ENCODE peak calls at places on chromosomes 12 and 14, in six cellular contexts. One of them, this sample, is unnamed. For H3K4me1, the result is how much of the 10 kb centered on the place peaks cover.

GRCh38 chr14:69945905-69946304 is 66.7 kb downstream of the SMOC1 start:
- DNase-seq in esophagus squamous epithelium: no peak
- DNase-seq in A549: no peak
- DNase-seq in suprapubic skin: no peak
- DNase-seq in esophagus muscularis mucosa: no peak
- DNase-seq in adrenal gland: no peak
- DNase-seq in this sample: no peak

GRCh38 chr12:53770281-53770680 is 18.5 kb upstream of the CISTR start:
- DNase-seq in esophagus squamous epithelium: no peak
- DNase-seq in A549: peak
- DNase-seq in suprapubic skin: no peak
- DNase-seq in esophagus muscularis mucosa: no peak
- DNase-seq in adrenal gland: no peak
- DNase-seq in this sample: no peak

GRCh38 chr12:27178723-27179398 is 65.2 kb upstream of the STK38L start:
- DNase-seq in esophagus squamous epithelium: no peak
- DNase-seq in A549: no peak
- DNase-seq in suprapubic skin: no peak
- DNase-seq in esophagus muscularis mucosa: no peak
- DNase-seq in adrenal gland: no peak
- DNase-seq in this sample: no peak

GRCh38 chr14:89564291-89564957 is 147.4 kb upstream of the FOXN3 start:
- DNase-seq in esophagus squamous epithelium: no peak
- DNase-seq in A549: no peak
- DNase-seq in suprapubic skin: no peak
- DNase-seq in esophagus muscularis mucosa: no peak
- DNase-seq in adrenal gland: no peak
- DNase-seq in this sample: no peak

GRCh38 chr12:120690083-120690450 is 3.1 kb downstream of the MLEC start:
- DNase-seq in esophagus squamous epithelium: no peak
- DNase-seq in A549: no peak
- DNase-seq in suprapubic skin: no peak
- DNase-seq in esophagus muscularis mucosa: no peak
- DNase-seq in adrenal gland: no peak
- DNase-seq in this sample: no peak

GRCh38 chr12:91986084-91986483 is 159.6 kb downstream of the BTG1 start:
- DNase-seq in esophagus squamous epithelium: no peak
- DNase-seq in A549: peak
- DNase-seq in suprapubic skin: no peak
- DNase-seq in esophagus muscularis mucosa: no peak
- DNase-seq in adrenal gland: no peak
- DNase-seq in this sample: no peak

GRCh38 chr14:41062826-41063225 is 543.9 kb upstream of the LRFN5 start:
- DNase-seq in esophagus squamous epithelium: no peak
- DNase-seq in A549: peak
- DNase-seq in suprapubic skin: no peak
- DNase-seq in esophagus muscularis mucosa: no peak
- DNase-seq in adrenal gland: no peak
- DNase-seq in this sample: no peak

GRCh38 chr12:124518051-124518932 is 49.1 kb downstream of the NCOR2 start:
- DNase-seq in esophagus squamous epithelium: peak
- DNase-seq in A549: peak
- DNase-seq in suprapubic skin: peak
- DNase-seq in esophagus muscularis mucosa: peak
- DNase-seq in adrenal gland: peak
- DNase-seq in this sample: peak

GRCh38 chr12:80321653-80322052 is 122.4 kb upstream of the PTPRQ start:
- DNase-seq in esophagus squamous epithelium: no peak
- DNase-seq in A549: peak
- DNase-seq in suprapubic skin: no peak
- DNase-seq in esophagus muscularis mucosa: no peak
- DNase-seq in adrenal gland: no peak
- DNase-seq in this sample: no peak

GRCh38 chr12:48002773-48003218 is 1.5 kb downstream of the COL2A1 start:
- DNase-seq in esophagus squamous epithelium: no peak
- DNase-seq in A549: no peak
- DNase-seq in suprapubic skin: no peak
- DNase-seq in esophagus muscularis mucosa: no peak
- DNase-seq in adrenal gland: no peak
- DNase-seq in this sample: peak

GRCh38 chr12:78204926-78205325 is 374.2 kb downstream of the NAV3 start:
- DNase-seq in esophagus squamous epithelium: no peak
- DNase-seq in A549: no peak
- DNase-seq in suprapubic skin: no peak
- DNase-seq in esophagus muscularis mucosa: no peak
- DNase-seq in adrenal gland: no peak
- DNase-seq in this sample: no peak

GRCh38 chr12:114562654-114563053 is 121.3 kb downstream of the TBX3 start:
- DNase-seq in esophagus squamous epithelium: no peak
- DNase-seq in A549: no peak
- DNase-seq in suprapubic skin: no peak
- DNase-seq in esophagus muscularis mucosa: no peak
- DNase-seq in adrenal gland: no peak
- DNase-seq in this sample: no peak

GRCh38 chr14:77033622-77034521 is 5.4 kb upstream of the IRF2BPL start:
- DNase-seq in esophagus squamous epithelium: no peak
- DNase-seq in A549: peak
- DNase-seq in suprapubic skin: peak
- DNase-seq in esophagus muscularis mucosa: no peak
- DNase-seq in adrenal gland: peak
- DNase-seq in this sample: peak

GRCh38 chr14:77032483-77032853 is 4.0 kb upstream of the IRF2BPL start:
- DNase-seq in esophagus squamous epithelium: no peak
- DNase-seq in A549: no peak
- DNase-seq in suprapubic skin: no peak
- DNase-seq in esophagus muscularis mucosa: no peak
- DNase-seq in adrenal gland: no peak
- DNase-seq in this sample: no peak

GRCh38 chr14:77032854-77033621 is 4.5 kb upstream of the IRF2BPL start:
- DNase-seq in esophagus squamous epithelium: peak
- DNase-seq in A549: peak
- DNase-seq in suprapubic skin: peak
- DNase-seq in esophagus muscularis mucosa: peak
- DNase-seq in adrenal gland: peak
- DNase-seq in this sample: peak

GRCh38 chr14:77028384-77029246 is at the start of gene IRF2BPL:
- DNase-seq in esophagus squamous epithelium: peak
- DNase-seq in A549: peak
- DNase-seq in suprapubic skin: peak
- DNase-seq in esophagus muscularis mucosa: peak
- DNase-seq in adrenal gland: peak
- DNase-seq in this sample: peak

GRCh38 chr14:77031680-77032482 is 3.4 kb upstream of the IRF2BPL start:
- DNase-seq in esophagus squamous epithelium: no peak
- DNase-seq in A549: no peak
- DNase-seq in suprapubic skin: no peak
- DNase-seq in esophagus muscularis mucosa: no peak
- DNase-seq in adrenal gland: peak
- DNase-seq in this sample: no peak
- H3K4me1 ChIP-seq in esophagus squamous epithelium: half or more
- H3K4me1 ChIP-seq in A549: half or more
- H3K4me1 ChIP-seq in suprapubic skin: half or more
- H3K4me1 ChIP-seq in esophagus muscularis mucosa: half or more
- H3K4me1 ChIP-seq in adrenal gland: half or more
- H3K4me1 ChIP-seq in this sample: half or more

GRCh38 chr14:100148837-100149731 is 10.4 kb downstream of the DEGS2 start:
- DNase-seq in esophagus squamous epithelium: no peak
- DNase-seq in A549: no peak
- DNase-seq in suprapubic skin: no peak
- DNase-seq in esophagus muscularis mucosa: no peak
- DNase-seq in adrenal gland: no peak
- DNase-seq in this sample: no peak

GRCh38 chr14:100152091-100152490 is 7.4 kb downstream of the DEGS2 start:
- DNase-seq in esophagus squamous epithelium: no peak
- DNase-seq in A549: no peak
- DNase-seq in suprapubic skin: no peak
- DNase-seq in esophagus muscularis mucosa: no peak
- DNase-seq in adrenal gland: no peak
- DNase-seq in this sample: no peak

GRCh38 chr14:100149789-100150611 is 9.4 kb downstream of the DEGS2 start:
- DNase-seq in esophagus squamous epithelium: no peak
- DNase-seq in A549: no peak
- DNase-seq in suprapubic skin: no peak
- DNase-seq in esophagus muscularis mucosa: no peak
- DNase-seq in adrenal gland: no peak
- DNase-seq in this sample: peak

GRCh38 chr14:100153560-100153959 is 5.9 kb downstream of the DEGS2 start:
- DNase-seq in esophagus squamous epithelium: no peak
- DNase-seq in A549: no peak
- DNase-seq in suprapubic skin: no peak
- DNase-seq in esophagus muscularis mucosa: no peak
- DNase-seq in adrenal gland: no peak
- DNase-seq in this sample: no peak

GRCh38 chr14:100150932-100151587 is 8.4 kb downstream of the DEGS2 start:
- DNase-seq in esophagus squamous epithelium: no peak
- DNase-seq in A549: no peak
- DNase-seq in suprapubic skin: no peak
- DNase-seq in esophagus muscularis mucosa: no peak
- DNase-seq in adrenal gland: no peak
- DNase-seq in this sample: no peak
- H3K27ac ChIP-seq in esophagus squamous epithelium: peak
- H3K27ac ChIP-seq in A549: no peak
- H3K27ac ChIP-seq in suprapubic skin: peak
- H3K27ac ChIP-seq in esophagus muscularis mucosa: no peak
- H3K27ac ChIP-seq in adrenal gland: no peak
- H3K27ac ChIP-seq in this sample: peak

DNA sequence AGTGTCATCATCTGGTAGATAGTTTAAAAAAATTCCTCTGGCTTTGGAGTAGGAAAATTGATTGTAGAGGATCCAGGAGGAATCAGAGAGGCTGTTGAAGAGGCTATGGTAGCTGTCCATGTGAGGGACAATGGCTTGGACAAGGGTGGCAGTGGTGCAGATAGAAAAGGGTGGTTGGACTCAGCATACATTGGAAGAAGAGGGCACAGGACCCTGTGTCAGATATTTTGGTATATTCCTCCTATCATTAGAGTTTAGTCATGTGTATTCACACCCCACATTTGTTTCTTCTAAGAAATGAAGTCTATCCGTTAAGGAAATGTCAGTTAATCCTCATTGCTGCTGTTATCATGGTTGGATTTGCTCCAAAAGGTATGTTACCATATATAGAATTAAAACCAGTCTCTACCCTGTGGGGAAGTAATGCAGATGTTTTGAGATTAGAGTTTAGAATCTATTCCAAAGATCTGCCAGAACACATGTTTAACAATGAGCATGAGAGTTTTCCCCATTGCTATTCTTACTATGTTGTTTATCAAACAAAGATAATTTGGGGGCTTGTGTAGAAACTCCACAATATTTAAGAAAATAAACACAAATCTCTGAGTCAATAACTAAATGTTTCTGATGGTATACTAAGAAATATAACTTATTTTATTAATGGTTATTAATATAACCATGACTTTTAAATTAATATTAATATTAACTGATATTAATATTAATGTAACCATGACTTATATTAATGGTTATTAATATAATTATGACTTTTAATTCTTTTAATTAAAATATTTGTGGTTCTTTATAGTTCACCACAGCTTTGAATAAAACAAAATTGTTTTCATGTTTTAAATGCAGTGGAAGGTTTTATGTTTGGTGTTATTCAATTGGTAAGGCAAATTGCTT is 80.9 kb downstream of the CRADD start:
- DNase-seq in esophagus squamous epithelium: no peak
- DNase-seq in A549: no peak
- DNase-seq in suprapubic skin: no peak
- DNase-seq in esophagus muscularis mucosa: no peak
- DNase-seq in adrenal gland: no peak
- DNase-seq in this sample: no peak
- TF ChIP-seq POLR2A in esophagus squamous epithelium: no peak
- TF ChIP-seq POLR2A in A549: no peak
- TF ChIP-seq POLR2A in suprapubic skin: no peak
- TF ChIP-seq POLR2A in esophagus muscularis mucosa: no peak
- TF ChIP-seq POLR2A in adrenal gland: no peak
- TF ChIP-seq POLR2A in this sample: no peak

DNA sequence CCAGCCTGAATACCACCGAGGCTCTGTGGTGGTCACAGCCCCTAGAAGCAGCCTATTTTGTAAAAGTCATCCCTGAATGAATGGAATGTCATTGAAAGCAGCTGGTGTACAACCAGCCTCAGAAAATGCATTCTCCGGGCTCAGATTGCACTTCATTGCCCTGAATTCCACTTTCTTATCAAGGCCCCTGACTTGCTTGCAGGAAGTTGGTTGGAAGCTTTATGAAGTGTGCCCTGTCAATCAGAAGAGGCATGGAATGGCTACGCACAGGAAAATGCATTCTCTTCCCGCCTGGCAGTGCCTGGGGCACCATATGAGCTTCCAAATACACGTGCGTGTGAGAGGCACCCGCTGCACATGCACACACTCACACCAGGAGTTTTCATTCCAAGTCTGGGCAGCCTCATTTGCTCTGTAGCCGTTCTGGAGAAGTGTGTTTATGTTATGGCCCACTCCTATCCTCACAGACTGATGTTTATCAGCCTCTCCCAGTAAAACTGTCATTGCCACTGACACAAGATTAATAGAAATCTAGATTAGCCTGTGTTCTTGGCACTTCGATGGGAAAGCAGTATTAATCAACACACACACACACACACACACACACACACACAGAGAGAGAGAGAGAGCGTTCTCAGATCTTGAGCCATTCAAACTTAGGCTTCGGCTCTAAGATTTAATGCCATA is 63.9 kb downstream of the NUAK1 start:
- DNase-seq in esophagus squamous epithelium: no peak
- DNase-seq in A549: no peak
- DNase-seq in suprapubic skin: no peak
- DNase-seq in esophagus muscularis mucosa: peak
- DNase-seq in adrenal gland: no peak
- DNase-seq in this sample: no peak
- H3K4me1 ChIP-seq in esophagus squamous epithelium: under half
- H3K4me1 ChIP-seq in A549: under half
- H3K4me1 ChIP-seq in suprapubic skin: under half
- H3K4me1 ChIP-seq in esophagus muscularis mucosa: half or more
- H3K4me1 ChIP-seq in adrenal gland: under half
- H3K4me1 ChIP-seq in this sample: under half

GRCh38 chr14:23568021-23568599 is 519 bp upstream of the AP1G2 start:
- DNase-seq in esophagus squamous epithelium: no peak
- DNase-seq in A549: no peak
- DNase-seq in suprapubic skin: no peak
- DNase-seq in esophagus muscularis mucosa: no peak
- DNase-seq in adrenal gland: no peak
- DNase-seq in this sample: no peak
- H3K27ac ChIP-seq in esophagus squamous epithelium: peak
- H3K27ac ChIP-seq in A549: peak
- H3K27ac ChIP-seq in suprapubic skin: peak
- H3K27ac ChIP-seq in esophagus muscularis mucosa: peak
- H3K27ac ChIP-seq in adrenal gland: no peak
- H3K27ac ChIP-seq in this sample: peak

GRCh38 chr12:110281549-110282342 is 699 bp downstream of the ATP2A2 start:
- DNase-seq in esophagus squamous epithelium: no peak
- DNase-seq in A549: peak
- DNase-seq in suprapubic skin: peak
- DNase-seq in esophagus muscularis mucosa: no peak
- DNase-seq in adrenal gland: peak
- DNase-seq in this sample: peak
- TF ChIP-seq POLR2A in esophagus squamous epithelium: no peak
- TF ChIP-seq POLR2A in A549: peak
- TF ChIP-seq POLR2A in suprapubic skin: no peak
- TF ChIP-seq POLR2A in esophagus muscularis mucosa: no peak
- TF ChIP-seq POLR2A in adrenal gland: peak
- TF ChIP-seq POLR2A in this sample: no peak